ENCODE peak calls at places on chromosomes 3 and 15, in five cellular contexts. J is progenitor cell of endocrine pancreas; X is type B pancreatic cell; R is CD8-positive, alpha-beta T cell; Z is endothelial cell. V is an unnamed sample.

GRCh38 chr3:147390589-147391569 is 15.5 kb downstream of the ZIC4 start:
- DNase-seq in J (no peak), X (no peak), R (no peak), Z (no peak), V (peak; percentile 82)

GRCh38 chr3:182668974-182669373 is 124.3 kb upstream of the ATP11B start:
- DNase-seq in J (no peak), X (no peak), R (no peak), Z (no peak), V (no peak)

GRCh38 chr15:33243869-33244268 is 49.4 kb upstream of the FMN1 start:
- DNase-seq in J (no peak), X (no peak), R (no peak), Z (no peak), V (no peak)

GRCh38 chr3:150015906-150016305 is 45.2 kb upstream of the PFN2 start:
- DNase-seq in J (no peak), X (no peak), R (no peak), Z (no peak), V (no peak)

GRCh38 chr3:192914873-192915272 is 2.8 kb downstream of the MB21D2 start:
- DNase-seq in J (no peak), X (no peak), R (no peak), Z (no peak), V (no peak)

GRCh38 chr3:43378066-43378935 is 92.0 kb downstream of the SNRK start:
- DNase-seq in J (no peak), X (no peak), R (peak; percentile 77), Z (no peak), V (peak; percentile 36)

GRCh38 chr3:43028678-43029490 is 49.8 kb downstream of the GASK1A start:
- DNase-seq in J (no peak), X (no peak), R (no peak), Z (no peak), V (peak; percentile 64)

GRCh38 chr3:47504113-47504512 is 9.4 kb downstream of the ELP6 start:
- DNase-seq in J (no peak), X (no peak), R (no peak), Z (no peak), V (no peak)

GRCh38 chr15:49458145-49458544 is 35.1 kb downstream of the FGF7 start:
- DNase-seq in J (no peak), X (no peak), R (no peak), Z (no peak), V (no peak)

DNA sequence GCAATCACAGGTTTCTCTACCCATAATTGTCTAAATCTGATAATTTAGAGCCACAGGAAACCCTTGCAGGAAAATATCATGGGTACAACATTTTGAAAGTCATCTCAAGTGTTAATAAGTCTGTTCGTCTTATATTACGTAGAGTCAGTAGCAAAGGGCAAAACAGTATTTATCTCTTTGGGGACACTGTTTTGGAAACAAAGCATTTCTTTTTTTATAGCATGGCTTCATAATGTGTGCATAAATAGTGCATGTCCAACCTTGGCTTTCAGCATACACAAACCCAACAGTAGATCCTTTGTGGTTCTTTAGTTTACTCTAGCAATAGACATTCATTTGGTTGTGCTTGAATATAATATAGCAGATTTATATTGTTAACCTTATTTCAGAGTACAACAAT is 24.0 kb downstream of the ST3GAL6 start:
- DNase-seq in J (no peak), X (no peak), R (no peak), Z (no peak), V (no peak)
- TF ChIP-seq CTCF in J (no peak), X (no peak), R (no peak), Z (no peak), V (no peak)

DNA sequence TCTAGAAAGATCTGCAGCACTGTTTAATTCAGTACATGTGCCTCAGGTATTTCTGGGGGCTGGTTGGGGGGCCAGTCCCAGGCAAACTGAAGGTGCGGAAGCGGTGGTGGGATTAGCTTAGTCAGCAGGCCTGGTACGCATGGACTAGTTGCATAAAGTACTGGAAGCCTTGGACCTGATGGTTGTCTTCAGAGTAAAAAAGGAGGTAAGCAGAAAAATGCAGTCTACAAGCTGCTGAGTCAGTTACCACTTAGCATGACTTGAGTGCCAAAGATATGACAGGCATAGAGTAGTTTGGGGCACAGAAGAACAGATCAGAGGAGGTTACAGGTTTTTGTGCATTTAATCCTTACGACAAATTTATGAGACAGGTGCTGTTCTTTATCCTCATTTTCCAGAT is 19.9 kb upstream of the GOLGA8J start:
- DNase-seq in J (no peak), X (no peak), R (no peak), Z (no peak), V (no peak)
- TF ChIP-seq CTCF in J (no peak), X (no peak), R (no peak), Z (no peak), V (no peak)

DNA sequence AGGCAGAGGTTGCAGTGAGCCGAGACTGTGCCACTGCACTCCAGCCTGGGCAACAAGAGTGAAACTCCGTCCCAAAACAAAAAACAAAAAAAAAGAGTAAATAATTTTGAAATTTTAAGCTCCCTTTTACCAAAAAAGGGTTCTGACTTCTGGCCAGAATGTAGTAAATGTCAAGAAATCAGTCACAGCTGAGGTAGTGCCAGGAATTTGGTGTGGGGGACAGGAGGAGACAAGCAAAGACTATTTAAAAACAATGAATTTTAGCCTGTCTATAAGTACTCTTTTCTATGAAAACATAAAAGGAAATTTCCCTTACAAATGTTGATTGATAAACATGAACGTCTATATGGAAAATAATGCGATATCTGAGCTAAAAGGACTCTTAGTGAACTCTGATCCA is 363.7 kb downstream of the FHIT start:
- DNase-seq in J (no peak), X (no peak), R (no peak), Z (no peak), V (no peak)
- TF ChIP-seq CTCF in J (no peak), X (no peak), R (no peak), Z (no peak), V (no peak)

GRCh38 chr3:39038165-39038564 is 13.6 kb downstream of the SCN11A start:
- DNase-seq in J (no peak), X (no peak), R (no peak), Z (no peak), V (no peak)
- TF ChIP-seq CTCF in J (no peak), X (no peak), R (no peak), Z (no peak), V (no peak)

DNA sequence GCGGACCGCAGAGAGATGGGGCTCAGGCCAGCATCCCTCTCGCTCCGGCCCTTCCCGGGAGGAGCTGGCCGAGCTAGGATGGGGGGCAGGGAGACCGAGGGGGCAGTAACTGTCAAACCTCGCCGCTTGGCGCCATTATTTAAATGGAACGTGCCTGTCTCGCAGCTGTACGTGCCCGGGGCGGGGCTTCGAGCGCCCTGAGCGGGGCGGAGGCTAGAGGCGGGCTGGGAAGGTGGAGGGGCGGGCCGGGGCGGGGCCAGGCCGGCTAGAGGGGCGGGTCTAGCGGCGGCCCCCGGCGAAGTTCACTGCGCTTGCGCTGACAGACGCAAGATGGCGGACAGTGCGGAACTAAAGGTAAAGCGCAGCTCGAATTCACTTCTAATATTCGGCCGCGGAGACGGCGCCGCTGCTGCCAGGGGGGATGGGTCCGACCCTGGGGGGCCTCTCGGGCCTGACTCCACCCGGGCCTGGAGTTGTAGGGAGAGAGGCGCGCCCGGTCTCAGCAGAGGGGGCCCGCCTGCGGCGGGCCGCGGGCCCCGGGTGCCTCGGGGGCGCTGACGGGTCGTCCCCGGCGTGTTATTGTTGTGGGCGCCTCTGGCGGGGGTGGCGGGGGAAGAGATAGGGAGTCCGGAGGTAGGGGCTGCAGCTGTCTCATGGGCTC is at the start of gene PIAS1:
- DNase-seq in J (peak; percentile 93), X (peak; percentile 94), R (peak; percentile 93), Z (peak; percentile 93), V (peak; percentile 98)
- TF ChIP-seq CTCF in J (peak; percentile 14), X (no peak), R (no peak), Z (no peak), V (no peak)